ENCODE peak calls at places on chromosomes 16 and 17, in four cellular contexts. Z is lower lobe of right lung, B is germinal center, Q is epithelial cell of prostate. Y is an unnamed sample.
A peak's percentile ranks its signal among the peaks of the same experiment; 100 is the strongest.

GRCh38 chr17:75352079-75352569 is 53.4 kb downstream of the GRB2 start:
- DNase-seq in Z (no peak), B (no peak), Q (peak; percentile 31), Y (no peak)

GRCh38 chr16:11491524-11491923 is 95.2 kb downstream of the LITAF start:
- DNase-seq in Z (no peak), B (no peak), Q (no peak), Y (no peak)

GRCh38 chr17:43814714-43815113 is 18.2 kb downstream of the MPP3 start:
- DNase-seq in Z (no peak), B (no peak), Q (peak; percentile 12), Y (peak; percentile 26)

GRCh38 chr17:44111777-44112176 is 11.7 kb downstream of the HDAC5 start:
- DNase-seq in Z (no peak), B (no peak), Q (no peak), Y (no peak)

GRCh38 chr16:86298166-86299131 is 211.9 kb upstream of the FOXF1 start:
- DNase-seq in Z (no peak), B (no peak), Q (no peak), Y (no peak)

GRCh38 chr17:1237471-1237870 is 32.8 kb upstream of the BHLHA9 start:
- DNase-seq in Z (no peak), B (no peak), Q (no peak), Y (no peak)

GRCh38 chr17:60049936-60050335 is 28.8 kb downstream of the HEATR6 start:
- DNase-seq in Z (no peak), B (no peak), Q (no peak), Y (no peak)

GRCh38 chr16:19524356-19524865 is 669 bp downstream of the CCP110 start:
- DNase-seq in Z (no peak), B (peak; percentile 39), Q (no peak), Y (no peak)

GRCh38 chr17:50533720-50534148 is 1.2 kb downstream of the EPN3 start:
- DNase-seq in Z (peak; percentile 58), B (no peak), Q (no peak), Y (no peak)

GRCh38 chr16:85166281-85166680 is 54.0 kb upstream of the CIBAR2 start:
- DNase-seq in Z (peak; percentile 21), B (no peak), Q (no peak), Y (no peak)

GRCh38 chr16:48536600-48537200 is 73.3 kb downstream of the N4BP1 start:
- DNase-seq in Z (no peak), B (no peak), Q (no peak), Y (no peak)

GRCh38 chr16:67886387-67886786 is 1.7 kb downstream of the NRN1L start:
- DNase-seq in Z (peak; percentile 63), B (no peak), Q (no peak), Y (no peak)

GRCh38 chr16:9077001-9077809 is 14.2 kb upstream of the HAPSTR1 start:
- DNase-seq in Z (no peak), B (no peak), Q (peak; percentile 66), Y (no peak)

Y was measured in amniotic stem cell.